ENCODE peak calls at places on chromosomes 6 and 20, in six cellular contexts. One of them, this sample, is unnamed.

GRCh38 chr6:145544031-145544430 is 191.3 kb downstream of the EPM2A start:
- DNase-seq in sigmoid colon: no peak
- DNase-seq in transverse colon: no peak
- DNase-seq in ovary: no peak
- DNase-seq in tibial nerve: no peak
- DNase-seq in stomach: no peak
- DNase-seq in this sample: no peak

GRCh38 chr6:86934365-86934764 is 3.0 kb upstream of the HTR1E start:
- DNase-seq in sigmoid colon: no peak
- DNase-seq in ovary: no peak
- DNase-seq in transverse colon: no peak
- DNase-seq in tibial nerve: no peak
- DNase-seq in stomach: no peak
- DNase-seq in this sample: no peak

GRCh38 chr20:41095110-41095969 is 42.0 kb upstream of the PLCG1 start:
- DNase-seq in stomach: peak; percentile 62
- DNase-seq in tibial nerve: peak; percentile 57
- DNase-seq in sigmoid colon: peak; percentile 82
- DNase-seq in ovary: peak; percentile 48
- DNase-seq in transverse colon: peak; percentile 69
- DNase-seq in this sample: no peak

GRCh38 chr6:27810768-27811298 is 101.4 kb downstream of the OR2B2 start:
- DNase-seq in stomach: no peak
- DNase-seq in transverse colon: no peak
- DNase-seq in tibial nerve: no peak
- DNase-seq in sigmoid colon: no peak
- DNase-seq in ovary: no peak
- DNase-seq in this sample: no peak

GRCh38 chr20:5531318-5532081 is 214.7 kb upstream of the PROKR2 start:
- DNase-seq in sigmoid colon: no peak
- DNase-seq in stomach: no peak
- DNase-seq in tibial nerve: no peak
- DNase-seq in transverse colon: no peak
- DNase-seq in ovary: no peak
- DNase-seq in this sample: no peak

GRCh38 chr6:143955971-143956370 is 52.1 kb downstream of the PLAGL1 start:
- DNase-seq in stomach: no peak
- DNase-seq in ovary: no peak
- DNase-seq in tibial nerve: no peak
- DNase-seq in sigmoid colon: no peak
- DNase-seq in transverse colon: no peak
- DNase-seq in this sample: no peak

GRCh38 chr20:12594410-12595130 is 414.2 kb upstream of the SPTLC3 start:
- DNase-seq in sigmoid colon: no peak
- DNase-seq in ovary: no peak
- DNase-seq in transverse colon: no peak
- DNase-seq in tibial nerve: no peak
- DNase-seq in stomach: no peak
- DNase-seq in this sample: no peak

GRCh38 chr6:166365806-166366205 is 16.9 kb downstream of the MPC1 start:
- DNase-seq in transverse colon: no peak
- DNase-seq in sigmoid colon: no peak
- DNase-seq in tibial nerve: no peak
- DNase-seq in stomach: no peak
- DNase-seq in ovary: no peak
- DNase-seq in this sample: no peak

GRCh38 chr6:33347816-33348215 is 30.3 kb upstream of the ZBTB22 start:
- DNase-seq in transverse colon: no peak
- DNase-seq in stomach: no peak
- DNase-seq in ovary: no peak
- DNase-seq in tibial nerve: no peak
- DNase-seq in sigmoid colon: no peak
- DNase-seq in this sample: no peak

GRCh38 chr6:68876792-68877493 is 241.9 kb downstream of the ADGRB3 start:
- DNase-seq in stomach: no peak
- DNase-seq in transverse colon: no peak
- DNase-seq in sigmoid colon: no peak
- DNase-seq in tibial nerve: no peak
- DNase-seq in ovary: no peak
- DNase-seq in this sample: no peak

GRCh38 chr20:15836634-15837033 is 736.6 kb downstream of the KIF16B start:
- DNase-seq in sigmoid colon: no peak
- DNase-seq in tibial nerve: no peak
- DNase-seq in transverse colon: no peak
- DNase-seq in ovary: no peak
- DNase-seq in stomach: no peak
- DNase-seq in this sample: no peak

GRCh38 chr6:87900160-87900698 is 147.4 kb upstream of the SPACA1 start:
- DNase-seq in ovary: no peak
- DNase-seq in transverse colon: no peak
- DNase-seq in sigmoid colon: no peak
- DNase-seq in tibial nerve: no peak
- DNase-seq in stomach: no peak
- DNase-seq in this sample: no peak

GRCh38 chr6:135883045-135883444 is 31.5 kb downstream of the PDE7B start:
- DNase-seq in sigmoid colon: no peak
- DNase-seq in tibial nerve: no peak
- DNase-seq in stomach: no peak
- DNase-seq in ovary: no peak
- DNase-seq in transverse colon: no peak
- DNase-seq in this sample: no peak

GRCh38 chr20:28562510-28562898 is 2695.0 kb upstream of the DEFB115 start:
- DNase-seq in ovary: no peak
- DNase-seq in sigmoid colon: no peak
- DNase-seq in stomach: no peak
- DNase-seq in tibial nerve: no peak
- DNase-seq in transverse colon: no peak
- DNase-seq in this sample: no peak

GRCh38 chr6:148593130-148593812 is 153.6 kb upstream of the UST start:
- DNase-seq in ovary: no peak
- DNase-seq in stomach: no peak
- DNase-seq in transverse colon: no peak
- DNase-seq in sigmoid colon: no peak
- DNase-seq in tibial nerve: no peak
- DNase-seq in this sample: no peak

GRCh38 chr6:141307309-141307998 is 825.3 kb upstream of the GJE1 start:
- DNase-seq in stomach: no peak
- DNase-seq in tibial nerve: no peak
- DNase-seq in transverse colon: no peak
- DNase-seq in ovary: no peak
- DNase-seq in sigmoid colon: no peak
- DNase-seq in this sample: no peak

GRCh38 chr6:157838718-157839430 is 15.8 kb downstream of the SNX9 start:
- DNase-seq in ovary: no peak
- DNase-seq in tibial nerve: no peak
- DNase-seq in stomach: no peak
- DNase-seq in sigmoid colon: no peak
- DNase-seq in transverse colon: no peak
- DNase-seq in this sample: no peak

GRCh38 chr6:1286972-1287600 is 24.8 kb upstream of the FOXQ1 start:
- DNase-seq in tibial nerve: no peak
- DNase-seq in sigmoid colon: no peak
- DNase-seq in ovary: no peak
- DNase-seq in transverse colon: peak; percentile 64
- DNase-seq in stomach: peak; percentile 43
- DNase-seq in this sample: no peak

GRCh38 chr6:116881236-116881635 is 4.2 kb downstream of the RFX6 start:
- DNase-seq in sigmoid colon: no peak
- DNase-seq in stomach: no peak
- DNase-seq in ovary: no peak
- DNase-seq in tibial nerve: no peak
- DNase-seq in transverse colon: no peak
- DNase-seq in this sample: no peak

GRCh38 chr6:107793193-107793592 is 30.9 kb downstream of the SCML4 start:
- DNase-seq in transverse colon: no peak
- DNase-seq in stomach: no peak
- DNase-seq in ovary: no peak
- DNase-seq in sigmoid colon: no peak
- DNase-seq in tibial nerve: no peak
- DNase-seq in this sample: no peak

GRCh38 chr6:105884426-105884825 is 201.7 kb upstream of the PRDM1 start:
- DNase-seq in tibial nerve: no peak
- DNase-seq in ovary: no peak
- DNase-seq in stomach: no peak
- DNase-seq in sigmoid colon: no peak
- DNase-seq in transverse colon: no peak
- DNase-seq in this sample: no peak

GRCh38 chr20:19813839-19814238 is 55.8 kb downstream of the RIN2 start:
- DNase-seq in ovary: no peak
- DNase-seq in stomach: no peak
- DNase-seq in transverse colon: no peak
- DNase-seq in tibial nerve: no peak
- DNase-seq in sigmoid colon: no peak
- DNase-seq in this sample: no peak
- H3K4me1 ChIP-seq in ovary: peaks cover 6% of the 10 kb centered on the region
- H3K4me1 ChIP-seq in stomach: peaks cover 28% of the 10 kb centered on the region
- H3K4me1 ChIP-seq in transverse colon: no peaks in the 10 kb centered on the region
- H3K4me1 ChIP-seq in tibial nerve: peaks cover 15% of the 10 kb centered on the region
- H3K4me1 ChIP-seq in sigmoid colon: peaks cover 21% of the 10 kb centered on the region
- H3K4me1 ChIP-seq in this sample: peaks cover 14% of the 10 kb centered on the region

GRCh38 chr6:24520929-24521546 is 26.3 kb downstream of the ALDH5A1 start:
- DNase-seq in ovary: no peak
- DNase-seq in sigmoid colon: no peak
- DNase-seq in transverse colon: peak; percentile 62
- DNase-seq in stomach: peak; percentile 56
- DNase-seq in tibial nerve: no peak
- DNase-seq in this sample: no peak

GRCh38 chr6:24522821-24523175 is 28.0 kb downstream of the ALDH5A1 start:
- DNase-seq in tibial nerve: no peak
- DNase-seq in stomach: no peak
- DNase-seq in ovary: no peak
- DNase-seq in sigmoid colon: no peak
- DNase-seq in transverse colon: no peak
- DNase-seq in this sample: no peak

GRCh38 chr6:24524329-24524728 is 29.6 kb downstream of the ALDH5A1 start:
- DNase-seq in tibial nerve: no peak
- DNase-seq in sigmoid colon: no peak
- DNase-seq in ovary: no peak
- DNase-seq in stomach: no peak
- DNase-seq in transverse colon: no peak
- DNase-seq in this sample: no peak

GRCh38 chr6:24524801-24525200 is 30.0 kb downstream of the ALDH5A1 start:
- DNase-seq in sigmoid colon: no peak
- DNase-seq in stomach: no peak
- DNase-seq in ovary: no peak
- DNase-seq in transverse colon: no peak
- DNase-seq in tibial nerve: no peak
- DNase-seq in this sample: no peak

GRCh38 chr6:24522090-24522820 is 27.5 kb downstream of the ALDH5A1 start:
- DNase-seq in sigmoid colon: no peak
- DNase-seq in transverse colon: no peak
- DNase-seq in tibial nerve: no peak
- DNase-seq in stomach: no peak
- DNase-seq in ovary: no peak
- DNase-seq in this sample: no peak
- TF ChIP-seq EP300 in sigmoid colon: no peak
- TF ChIP-seq EP300 in transverse colon: no peak
- TF ChIP-seq EP300 in tibial nerve: no peak
- TF ChIP-seq EP300 in stomach: no peak
- TF ChIP-seq EP300 in ovary: no peak
- TF ChIP-seq EP300 in this sample: no peak

DNA sequence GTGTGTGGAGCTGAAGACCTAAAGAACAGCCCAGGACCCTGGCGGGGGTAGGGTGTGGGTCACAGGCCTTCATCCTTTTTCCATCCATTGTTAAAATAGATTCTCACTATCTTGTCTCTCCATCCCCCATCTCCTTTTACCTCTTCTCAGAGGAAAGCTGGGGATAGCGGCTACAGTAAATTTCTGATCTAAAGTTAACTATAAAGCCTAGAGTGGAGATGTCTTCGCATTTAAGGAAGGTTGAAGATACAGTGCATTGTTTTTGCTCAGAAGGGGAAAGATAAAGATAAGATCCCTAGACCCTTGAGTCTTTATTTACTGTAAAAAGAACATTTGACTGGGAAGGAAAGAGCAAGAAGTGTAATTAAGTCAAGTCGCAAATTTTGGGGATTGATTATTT is 8.6 kb downstream of the FOXA2 start:
- DNase-seq in transverse colon: no peak
- DNase-seq in ovary: no peak
- DNase-seq in tibial nerve: no peak
- DNase-seq in sigmoid colon: no peak
- DNase-seq in stomach: no peak
- DNase-seq in this sample: no peak
- H3K27me3 ChIP-seq in transverse colon: peaks cover 100% of the 10 kb centered on the region
- H3K27me3 ChIP-seq in ovary: no peaks in the 10 kb centered on the region
- H3K27me3 ChIP-seq in tibial nerve: peaks cover 98% of the 10 kb centered on the region
- H3K27me3 ChIP-seq in sigmoid colon: peaks cover 99% of the 10 kb centered on the region
- H3K27me3 ChIP-seq in stomach: peaks cover 61% of the 10 kb centered on the region
- H3K27me3 ChIP-seq in this sample: peaks cover 99% of the 10 kb centered on the region

GRCh38 chr20:36682311-36682710 is 36.3 kb upstream of the SLA2 start:
- DNase-seq in sigmoid colon: no peak
- DNase-seq in transverse colon: no peak
- DNase-seq in stomach: no peak
- DNase-seq in ovary: no peak
- DNase-seq in tibial nerve: no peak
- DNase-seq in this sample: no peak

GRCh38 chr20:36676701-36677421 is 30.9 kb upstream of the SLA2 start:
- DNase-seq in tibial nerve: no peak
- DNase-seq in transverse colon: no peak
- DNase-seq in ovary: peak; percentile 22
- DNase-seq in sigmoid colon: no peak
- DNase-seq in stomach: no peak
- DNase-seq in this sample: no peak

GRCh38 chr20:36672991-36673390 is 27.0 kb upstream of the SLA2 start:
- DNase-seq in tibial nerve: no peak
- DNase-seq in stomach: no peak
- DNase-seq in sigmoid colon: no peak
- DNase-seq in transverse colon: no peak
- DNase-seq in ovary: no peak
- DNase-seq in this sample: no peak

DNA sequence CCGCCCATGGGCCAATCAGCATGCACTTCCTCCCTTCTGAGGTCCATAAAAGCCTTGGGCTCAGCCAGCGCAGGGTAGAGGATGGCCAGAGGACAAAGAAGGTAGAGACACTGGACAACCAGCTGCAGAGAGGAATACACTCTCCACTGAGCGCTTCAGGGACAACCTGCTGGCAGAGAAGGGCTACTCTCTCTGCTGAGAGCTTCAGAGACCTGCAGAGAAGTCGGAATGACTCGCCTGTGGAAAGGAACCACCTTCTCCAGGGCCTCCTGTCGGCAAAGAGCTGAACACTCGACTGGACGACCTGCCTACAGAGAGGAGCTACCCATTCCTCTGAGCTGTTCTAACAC is 31.4 kb upstream of the SLA2 start:
- DNase-seq in sigmoid colon: no peak
- DNase-seq in stomach: no peak
- DNase-seq in transverse colon: no peak
- DNase-seq in tibial nerve: no peak
- DNase-seq in ovary: no peak
- DNase-seq in this sample: no peak
- H3K4me1 ChIP-seq in sigmoid colon: no peaks in the 10 kb centered on the region
- H3K4me1 ChIP-seq in stomach: no peaks in the 10 kb centered on the region
- H3K4me1 ChIP-seq in transverse colon: no peaks in the 10 kb centered on the region
- H3K4me1 ChIP-seq in tibial nerve: no peaks in the 10 kb centered on the region
- H3K4me1 ChIP-seq in ovary: no peaks in the 10 kb centered on the region
- H3K4me1 ChIP-seq in this sample: no peaks in the 10 kb centered on the region

This sample was measured in suprapubic skin.